ENCODE peak calls at places on chromosomes 7 and 10, in eight cellular contexts. B, U, J, W, Y, V, T and M are unnamed samples.

GRCh38 chr10:115826391-115826790 is 446.6 kb downstream of the GFRA1 start:
- DNase-seq in U (no peak), Y (no peak), T (no peak), V (no peak), B (no peak), W (no peak), J (no peak), M (no peak)

GRCh38 chr7:143323650-143324049 is 7.7 kb downstream of the CLCN1 start:
- DNase-seq in Y (no peak), B (no peak), J (no peak), V (no peak), T (no peak), W (no peak), U (no peak), M (no peak)

GRCh38 chr7:38760226-38760625 is 129.1 kb upstream of the AMPH start:
- DNase-seq in T (no peak), B (no peak), V (no peak), U (no peak), J (no peak), W (no peak), Y (no peak), M (no peak)

GRCh38 chr10:97499561-97500296 is 1.0 kb downstream of the UBTD1 start:
- DNase-seq in T (peak), J (peak), U (no peak), V (no peak), Y (peak), B (peak), W (no peak), M (peak)

GRCh38 chr10:67861750-67862460 is 22.6 kb upstream of the SIRT1 start:
- DNase-seq in U (no peak), Y (no peak), J (no peak), B (no peak), W (no peak), V (no peak), T (no peak), M (no peak)

GRCh38 chr7:31113660-31114059 is 61.6 kb downstream of the ADCYAP1R1 start:
- DNase-seq in T (no peak), U (no peak), J (no peak), V (no peak), B (no peak), Y (no peak), W (no peak), M (no peak)

GRCh38 chr7:36137258-36137657 is 15.8 kb upstream of the EEPD1 start:
- DNase-seq in Y (no peak), W (no peak), U (no peak), B (no peak), T (no peak), V (no peak), J (no peak), M (no peak)

GRCh38 chr10:34862892-34863291 is 47.8 kb upstream of the PARD3 start:
- DNase-seq in T (no peak), Y (no peak), B (no peak), W (no peak), J (no peak), U (no peak), V (no peak), M (no peak)

GRCh38 chr7:98151884-98152283 is 45.2 kb downstream of the LMTK2 start:
- DNase-seq in B (no peak), W (no peak), U (no peak), J (no peak), V (no peak), Y (no peak), T (no peak), M (no peak)

GRCh38 chr7:75531359-75531821 is 39.3 kb downstream of the SPDYE5 start:
- DNase-seq in B (no peak), U (no peak), V (no peak), J (no peak), T (no peak), W (no peak), Y (no peak), M (no peak)

GRCh38 chr7:108001759-108002725 is 919 bp downstream of the LAMB1 start:
- DNase-seq in V (no peak), J (no peak), W (no peak), T (peak), Y (no peak), B (peak), U (no peak), M (no peak)

GRCh38 chr7:130733866-130734524 is at the start of gene KLF14:
- DNase-seq in U (peak), Y (no peak), J (no peak), V (peak), T (no peak), B (peak), W (no peak), M (no peak)

GRCh38 chr7:41924798-41925197 is 221.9 kb upstream of the INHBA start:
- DNase-seq in W (no peak), T (no peak), Y (no peak), J (no peak), V (no peak), U (no peak), B (no peak), M (no peak)

GRCh38 chr7:139232893-139233292 is 1.9 kb downstream of the UBN2 start:
- DNase-seq in J (no peak), T (no peak), Y (no peak), U (no peak), W (peak), V (no peak), B (no peak), M (no peak)

GRCh38 chr10:89115876-89116627 is 91.1 kb downstream of the CH25H start:
- DNase-seq in J (peak), W (no peak), Y (no peak), V (no peak), B (no peak), U (no peak), T (peak), M (peak)

GRCh38 chr7:39829028-39829427 is 121.0 kb upstream of the CDK13 start:
- DNase-seq in U (no peak), V (no peak), T (no peak), W (no peak), B (no peak), Y (no peak), J (no peak), M (no peak)

GRCh38 chr7:54796150-54796549 is 37.1 kb upstream of the SEC61G start:
- DNase-seq in U (no peak), B (no peak), T (peak), J (no peak), W (no peak), V (no peak), Y (no peak), M (no peak)

GRCh38 chr10:3080608-3081007 is 13.3 kb downstream of the PFKP start:
- DNase-seq in V (no peak), J (no peak), U (no peak), Y (peak), W (no peak), B (no peak), T (peak), M (no peak)

GRCh38 chr7:150787321-150788281 is 12.6 kb downstream of the TMEM176B start:
- DNase-seq in B (no peak), T (peak), V (no peak), W (no peak), U (no peak), J (no peak), Y (no peak), M (peak)

GRCh38 chr10:59675812-59676211 is 33.8 kb downstream of the SLC16A9 start:
- DNase-seq in J (no peak), U (no peak), Y (no peak), W (no peak), T (peak), V (no peak), B (no peak), M (no peak)

GRCh38 chr10:50392966-50393718 is 141.8 kb upstream of the ASAH2 start:
- DNase-seq in T (peak), J (peak), B (no peak), W (no peak), V (no peak), Y (no peak), U (no peak), M (no peak)

GRCh38 chr10:70969188-70969587 is 80.8 kb upstream of the PCBD1 start:
- DNase-seq in Y (peak), T (no peak), W (no peak), U (no peak), B (no peak), J (no peak), V (no peak), M (no peak)

GRCh38 chr7:127871226-127871625 is 160.0 kb downstream of the LRRC4 start:
- DNase-seq in T (no peak), V (no peak), U (no peak), W (no peak), J (no peak), Y (no peak), B (no peak), M (no peak)

GRCh38 chr7:117227091-117227490 is 95.8 kb downstream of the WNT2 start:
- DNase-seq in Y (no peak), B (no peak), U (no peak), T (peak), W (no peak), J (no peak), V (no peak), M (no peak)

GRCh38 chr7:135672560-135673359 is 10.4 kb downstream of the STMP1 start:
- DNase-seq in J (peak), Y (no peak), B (no peak), T (peak), W (no peak), U (no peak), V (no peak), M (no peak)

GRCh38 chr10:934746-935406 is 3.4 kb upstream of the LARP4B start:
- DNase-seq in T (no peak), J (no peak), V (no peak), W (no peak), Y (no peak), U (no peak), B (no peak), M (no peak)

GRCh38 chr10:21681156-21681555 is 147.1 kb downstream of the MLLT10 start:
- DNase-seq in J (no peak), W (no peak), T (no peak), Y (no peak), V (no peak), U (no peak), B (no peak), M (no peak)

GRCh38 chr10:86347856-86348255 is 18.7 kb downstream of the GRID1 start:
- DNase-seq in V (no peak), B (no peak), U (peak), Y (no peak), T (no peak), W (no peak), J (no peak), M (no peak)

GRCh38 chr10:48802611-48803046 is 118.0 kb downstream of the WDFY4 start:
- DNase-seq in T (no peak), B (no peak), V (no peak), J (no peak), W (no peak), Y (no peak), U (no peak), M (no peak)

GRCh38 chr7:88169717-88170320 is 50.0 kb downstream of the SRI start:
- DNase-seq in V (no peak), B (no peak), U (no peak), Y (no peak), J (no peak), W (peak), T (peak), M (no peak)

GRCh38 chr10:3119796-3120459 is 52.6 kb downstream of the PFKP start:
- DNase-seq in B (no peak), U (no peak), T (peak), Y (no peak), W (no peak), V (no peak), J (no peak), M (no peak)

GRCh38 chr7:81051811-81052413 is 133.1 kb upstream of the SEMA3C start:
- DNase-seq in J (no peak), Y (no peak), W (no peak), V (no peak), B (no peak), T (no peak), U (no peak), M (no peak)

GRCh38 chr7:38748056-38748610 is 117.0 kb upstream of the AMPH start:
- DNase-seq in W (no peak), T (peak), J (peak), V (no peak), U (no peak), Y (no peak), B (no peak), M (no peak)

GRCh38 chr7:50409856-50410468 is 40.2 kb downstream of the FIGNL1 start:
- DNase-seq in J (no peak), W (no peak), Y (no peak), V (no peak), B (no peak), U (peak), T (no peak), M (peak)

GRCh38 chr7:104012815-104013214 is 23.4 kb upstream of the RELN start:
- DNase-seq in W (no peak), T (no peak), Y (no peak), B (no peak), J (no peak), U (no peak), V (no peak), M (no peak)

GRCh38 chr7:128888756-128889095 is 21.8 kb downstream of the KCP start:
- DNase-seq in V (no peak), W (no peak), U (no peak), B (no peak), T (no peak), J (no peak), Y (peak), M (no peak)

GRCh38 chr10:102815790-102816549 is 21.2 kb downstream of the CYP17A1 start:
- DNase-seq in W (no peak), Y (no peak), B (peak), T (peak), U (no peak), J (peak), V (no peak), M (peak)

GRCh38 chr7:151895008-151895661 is 18.2 kb upstream of the PRKAG2 start:
- DNase-seq in W (no peak), U (no peak), B (no peak), Y (no peak), V (no peak), J (no peak), T (no peak), M (no peak)

DNA sequence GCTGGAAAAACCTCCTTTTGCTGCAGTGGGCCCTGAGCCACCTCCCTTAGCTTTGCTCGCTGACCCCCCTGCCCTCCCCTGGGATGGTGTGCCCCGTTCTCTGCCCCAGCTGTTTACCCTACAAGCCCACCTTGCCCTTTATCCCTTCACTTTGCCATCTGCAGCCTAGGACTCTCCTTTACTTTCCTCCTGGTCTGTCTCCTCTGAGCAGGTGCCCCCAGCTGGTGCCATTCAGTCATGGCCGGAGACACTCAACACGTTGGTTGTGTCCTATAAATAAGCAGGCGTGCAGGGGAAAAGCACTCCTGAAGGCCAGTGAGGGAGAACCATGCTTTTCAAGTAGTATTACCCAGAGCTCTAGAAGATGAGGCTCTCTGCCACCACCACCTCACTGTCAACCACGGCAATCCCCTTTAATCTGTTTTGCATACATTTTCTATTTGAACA is 6.1 kb downstream of the RASSF4 start:
- DNase-seq in V (no peak), T (no peak), U (no peak), J (no peak), W (no peak), Y (no peak), B (no peak), M (peak)
- TF ChIP-seq CTCF in V (no peak), T (no peak), U (no peak), J (no peak), W (no peak), Y (no peak), B (peak), M (no peak)

GRCh38 chr7:85748861-85749260 is 562.0 kb upstream of the SEMA3D start:
- DNase-seq in V (no peak), B (no peak), U (no peak), W (no peak), Y (no peak), J (no peak), T (no peak), M (no peak)

GRCh38 chr7:85749715-85750453 is 563.0 kb upstream of the SEMA3D start:
- DNase-seq in B (no peak), J (no peak), U (no peak), T (no peak), V (no peak), W (no peak), Y (no peak), M (no peak)

DNA sequence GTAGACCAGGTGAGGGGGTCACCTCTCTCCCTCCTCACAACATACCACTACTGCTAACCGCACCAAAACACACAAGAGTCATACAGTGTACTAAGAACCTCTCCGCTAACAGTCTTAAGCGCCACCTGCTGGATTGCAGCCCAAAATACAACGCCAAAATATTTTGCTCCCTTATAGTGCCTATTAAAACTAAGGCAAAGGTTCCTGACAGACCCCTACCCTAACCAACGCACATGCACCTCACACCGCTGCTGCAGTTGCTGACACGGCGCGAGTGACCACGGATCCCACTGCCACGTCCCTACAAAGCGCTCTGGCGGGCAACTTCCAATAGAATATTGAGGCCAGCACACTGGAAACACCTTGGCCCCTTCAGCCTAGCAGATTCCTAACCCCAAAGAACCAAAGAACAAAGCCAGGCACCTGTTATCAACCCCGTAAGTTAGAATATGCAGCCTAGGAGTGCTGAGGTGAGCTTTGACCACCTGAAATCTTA is 563.6 kb upstream of the SEMA3D start:
- DNase-seq in W (peak), T (peak), V (no peak), J (peak), B (no peak), U (no peak), Y (no peak), M (no peak)
- TF ChIP-seq CTCF in W (peak), T (peak), V (no peak), J (peak), B (peak), U (no peak), Y (peak), M (peak)

GRCh38 chr7:137970263-137970975 is 31.5 kb downstream of the CREB3L2 start:
- DNase-seq in B (peak), W (no peak), T (peak), J (peak), U (no peak), V (no peak), Y (no peak), M (no peak)

GRCh38 chr7:137967143-137968018 is 34.5 kb downstream of the CREB3L2 start:
- DNase-seq in T (peak), Y (no peak), U (no peak), V (no peak), B (no peak), W (no peak), J (peak), M (no peak)

GRCh38 chr7:137966636-137967142 is 35.2 kb downstream of the CREB3L2 start:
- DNase-seq in V (no peak), W (no peak), B (no peak), Y (no peak), T (no peak), U (no peak), J (no peak), M (no peak)

GRCh38 chr7:137968890-137969289 is 33.0 kb downstream of the CREB3L2 start:
- DNase-seq in U (no peak), W (no peak), T (no peak), Y (no peak), B (no peak), V (no peak), J (no peak), M (no peak)

GRCh38 chr7:137969828-137970227 is 32.1 kb downstream of the CREB3L2 start:
- DNase-seq in U (no peak), J (no peak), W (no peak), V (no peak), T (no peak), B (no peak), Y (no peak), M (no peak)
- TF ChIP-seq CTCF in U (no peak), J (no peak), W (no peak), V (no peak), T (no peak), B (no peak), Y (no peak), M (no peak)

GRCh38 chr10:14126697-14127440 is 203.9 kb downstream of the FRMD4A start:
- DNase-seq in W (no peak), T (peak), J (peak), Y (no peak), V (no peak), B (no peak), U (no peak), M (no peak)
- TF ChIP-seq CTCF in W (no peak), T (no peak), J (no peak), Y (no peak), V (no peak), B (no peak), U (no peak), M (no peak)

DNA sequence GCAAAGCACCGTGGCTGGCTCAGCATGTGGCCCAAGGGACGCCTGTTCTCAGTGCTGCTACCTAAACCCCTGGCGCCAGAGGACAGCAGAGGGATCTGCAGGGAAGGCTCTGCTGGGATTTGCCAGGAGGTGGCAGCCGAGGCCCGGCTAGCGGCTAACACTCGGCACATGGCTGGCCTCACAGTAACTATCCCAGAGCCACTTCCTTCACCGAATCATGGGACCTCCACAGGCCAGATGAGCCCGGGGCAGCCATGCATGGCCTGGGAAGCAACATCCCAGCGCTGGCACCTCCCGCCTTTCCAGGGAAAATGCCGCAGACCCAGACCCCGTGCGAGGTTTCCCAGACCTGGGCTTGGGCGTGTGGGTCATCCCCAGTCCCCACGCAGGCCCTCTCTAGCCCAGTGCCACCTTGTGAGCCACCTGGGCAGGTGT is 36.4 kb downstream of the DPYSL4 start:
- DNase-seq in J (peak), W (peak), V (peak), T (peak), Y (peak), B (peak), U (peak), M (peak)
- TF ChIP-seq CTCF in J (peak), W (peak), V (peak), T (peak), Y (peak), B (peak), U (no peak), M (peak)